ENCODE peak calls at places on chromosomes 2 and 18, in ten cellular contexts. Z is heart right ventricle, P is HepG2, H is cardiac fibroblast, W is mucosa of descending colon, J is astrocyte of the cerebellum, D is H1, V is coronary artery, L is psoas muscle, T is fibroblast of lung. U is an unnamed sample.

GRCh38 chr2:23519334-23519651 is 134.3 kb downstream of the KLHL29 start:
- DNase-seq in P (no peak), W (no peak), D (no peak), Z (no peak), J (no peak), V (no peak), T (no peak), L (peak; percentile 83), H (no peak), U (no peak)

GRCh38 chr2:60644942-60645341 is 91.5 kb upstream of the BCL11A start:
- DNase-seq in J (no peak), D (no peak), P (no peak), L (no peak), H (no peak), Z (no peak), V (no peak), W (no peak), T (no peak), U (no peak)

GRCh38 chr18:13627639-13628038 is 98.7 kb downstream of the FAM210A start:
- DNase-seq in Z (no peak), T (no peak), W (no peak), L (no peak), J (no peak), P (no peak), D (no peak), V (no peak), H (no peak), U (no peak)

GRCh38 chr2:106770986-106771385 is 115.0 kb downstream of the ST6GAL2 start:
- DNase-seq in W (no peak), V (no peak), J (no peak), H (no peak), T (no peak), D (no peak), Z (no peak), L (no peak), P (no peak), U (no peak)

GRCh38 chr18:35983147-35983546 is 10.7 kb downstream of the RMP24 start:
- DNase-seq in Z (no peak), W (no peak), J (no peak), H (no peak), L (no peak), P (no peak), T (no peak), D (no peak), V (no peak), U (no peak)

GRCh38 chr2:70029814-70030409 is 57.4 kb upstream of the PCBP1 start:
- DNase-seq in H (peak; percentile 89), D (peak; percentile 61), J (no peak), Z (peak; percentile 35), L (peak; percentile 53), T (peak; percentile 36), V (peak; percentile 87), W (peak; percentile 45), P (no peak), U (peak; percentile 48)

GRCh38 chr2:9249036-9249800 is 42.6 kb downstream of the ASAP2 start:
- DNase-seq in J (no peak), P (no peak), V (no peak), W (no peak), H (peak; percentile 59), L (no peak), D (no peak), Z (no peak), T (peak; percentile 70), U (no peak)

GRCh38 chr18:37783771-37784170 is 218.2 kb upstream of the CELF4 start:
- DNase-seq in V (no peak), T (no peak), Z (no peak), J (no peak), L (no peak), D (no peak), H (no peak), W (no peak), P (no peak), U (no peak)

GRCh38 chr2:187544371-187545080 is 9.7 kb downstream of the TFPI start:
- DNase-seq in Z (no peak), H (peak; percentile 59), L (no peak), T (peak; percentile 68), V (no peak), P (no peak), J (no peak), D (no peak), W (no peak), U (peak; percentile 63)

GRCh38 chr2:205720451-205720902 is 38.2 kb downstream of the NRP2 start:
- DNase-seq in L (no peak), W (peak; percentile 41), P (no peak), D (peak; percentile 64), J (no peak), T (no peak), V (no peak), Z (no peak), H (no peak), U (no peak)

GRCh38 chr2:96103906-96104861 is 12.2 kb downstream of the ADRA2B start:
- DNase-seq in J (no peak), P (no peak), L (no peak), D (peak; percentile 35), T (no peak), Z (peak; percentile 54), V (peak; percentile 69), W (peak; percentile 7), H (no peak), U (peak; percentile 30)

GRCh38 chr2:26757873-26758789 is 6.0 kb upstream of the SLC35F6 start:
- DNase-seq in D (no peak), V (no peak), P (peak; percentile 92), H (peak; percentile 99), T (peak; percentile 99), J (peak; percentile 99), Z (no peak), L (peak; percentile 50), W (no peak), U (no peak)

GRCh38 chr2:26756337-26756736 is 7.7 kb upstream of the SLC35F6 start:
- DNase-seq in Z (no peak), W (no peak), L (no peak), V (no peak), T (no peak), P (no peak), H (no peak), D (no peak), J (no peak), U (no peak)

GRCh38 chr2:26754539-26754938 is 9.5 kb upstream of the SLC35F6 start:
- DNase-seq in J (no peak), T (no peak), L (no peak), Z (no peak), D (no peak), H (no peak), P (no peak), V (no peak), W (no peak), U (no peak)

GRCh38 chr2:26754972-26755670 is 9.0 kb upstream of the SLC35F6 start:
- DNase-seq in L (no peak), J (no peak), P (no peak), V (no peak), W (no peak), H (no peak), T (no peak), D (no peak), Z (no peak), U (no peak)

DNA sequence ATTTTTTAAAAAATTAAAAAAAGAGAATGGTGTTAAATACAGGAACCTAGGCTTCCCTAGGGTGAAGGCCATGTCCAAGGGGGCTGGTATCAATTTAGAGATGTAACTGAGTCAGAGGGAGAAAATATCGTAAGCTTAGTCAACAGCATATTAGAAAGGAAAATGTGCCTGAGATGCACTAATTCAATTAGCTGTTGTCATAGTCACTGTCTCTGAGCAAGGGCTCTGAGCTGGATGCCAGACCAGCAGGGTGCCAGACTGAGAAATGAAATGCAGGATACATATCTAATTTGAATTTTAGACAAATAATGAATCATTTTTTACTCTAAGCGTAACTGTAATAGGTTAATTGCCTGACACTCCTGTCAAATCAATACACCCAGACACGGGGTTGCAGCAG is 11.4 kb upstream of the SLC35F6 start:
- DNase-seq in P (no peak), J (no peak), L (no peak), T (no peak), H (no peak), D (no peak), V (no peak), Z (no peak), W (no peak), U (no peak)
- H3K4me3 ChIP-seq in P (no peak overlapping the region), J (no peak overlapping the region), L (no peak overlapping the region), T (no peak overlapping the region), H (no peak overlapping the region), D (no peak overlapping the region), V (no peak overlapping the region), Z (no peak overlapping the region), W (no peak overlapping the region), U (no peak overlapping the region)

DNA sequence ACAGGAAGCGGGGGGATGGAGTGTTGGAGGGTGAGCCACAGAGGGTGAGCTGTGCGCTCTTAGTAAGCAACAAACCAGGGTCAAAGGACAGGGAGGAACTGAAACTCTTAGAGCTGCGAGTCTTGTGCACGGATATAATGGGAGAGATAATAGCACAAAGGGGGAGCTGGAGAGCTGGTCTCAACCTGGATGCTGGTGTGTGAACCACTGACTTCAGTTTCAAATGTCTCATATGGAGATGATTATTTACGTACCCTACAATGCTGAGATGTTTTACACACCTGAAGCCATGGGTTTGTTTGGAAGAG is 35.9 kb downstream of the PTGR3 start:
- DNase-seq in J (no peak), T (no peak), D (no peak), P (peak; percentile 35), L (no peak), W (no peak), Z (no peak), V (no peak), H (peak; percentile 5), U (no peak)
- TF ChIP-seq CTCF in J (peak; percentile 9), T (peak; percentile 7), D (no peak), P (peak; percentile 50), L (no peak), W (no peak), Z (no peak), V (no peak), H (peak; percentile 4), U (peak; percentile 8)

GRCh38 chr18:54608008-54608642 is 17.1 kb downstream of the DYNAP start:
- DNase-seq in J (peak; percentile 32), P (no peak), D (no peak), H (peak; percentile 24), T (peak; percentile 51), Z (no peak), V (no peak), L (no peak), W (no peak), U (no peak)
- H3K4me3 ChIP-seq in J (peak overlapping the region; percentile 16), P (peak overlapping the region; percentile 56), D (peak overlapping the region; percentile 31), H (no peak overlapping the region), T (no peak overlapping the region), Z (no peak overlapping the region), V (no peak overlapping the region), L (peak overlapping the region; percentile 29), W (no peak overlapping the region), U (peak overlapping the region; percentile 34)

DNA sequence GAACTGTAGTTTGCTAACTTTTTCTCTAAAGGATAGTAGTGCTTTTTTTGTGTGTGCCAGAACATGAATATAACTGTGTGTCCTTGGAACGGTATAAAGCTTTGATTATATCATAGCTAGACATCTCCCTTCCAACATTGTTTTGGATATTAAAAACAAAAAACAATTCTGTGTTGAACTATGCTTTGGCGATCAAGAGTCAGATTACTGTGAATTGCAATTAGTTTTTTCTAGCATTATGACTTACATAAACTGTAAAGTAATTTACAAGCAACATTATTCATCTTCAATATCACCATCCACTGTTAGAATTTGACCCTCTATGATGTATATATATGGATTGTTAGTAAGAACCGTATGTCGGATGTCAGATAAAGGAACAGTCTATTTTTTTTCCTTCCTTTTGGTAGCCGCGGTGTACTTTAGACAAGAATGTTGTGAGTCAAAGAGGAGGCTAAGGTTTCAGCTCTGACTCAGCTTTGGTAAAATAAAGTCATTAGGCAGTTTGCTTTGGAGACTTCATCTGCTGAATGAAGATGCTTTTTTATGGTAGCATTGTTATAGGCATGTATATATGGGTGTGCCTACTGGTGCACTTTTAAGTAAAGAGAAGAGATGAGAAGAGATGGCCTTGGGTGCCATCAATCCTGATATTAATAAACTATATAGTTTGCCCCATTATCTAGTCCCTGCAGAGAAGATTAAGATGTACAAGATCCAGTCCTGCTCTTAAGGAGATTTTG is 76.4 kb downstream of the LTBP1 start:
- DNase-seq in Z (no peak), T (peak; percentile 94), L (no peak), D (no peak), V (no peak), W (no peak), J (peak; percentile 68), P (peak; percentile 63), H (peak; percentile 75), U (no peak)
- TF ChIP-seq CTCF in Z (no peak), T (no peak), L (no peak), D (no peak), V (no peak), W (no peak), J (no peak), P (no peak), H (no peak), U (no peak)